ENCODE peak calls at places on chromosomes 3 and 15, in five cellular contexts. One of them, this sample, is unnamed.
A peak's percentile ranks its signal among the peaks of the same experiment; 100 is the strongest.

GRCh38 chr3:138284957-138285477 is 44.6 kb downstream of the NME9 start:
- DNase-seq in CD4-positive, alpha-beta T cell: no peak
- DNase-seq in endothelial cell: no peak
- DNase-seq in A673: peak; percentile 4
- DNase-seq in IMR-90: no peak
- DNase-seq in this sample: no peak

GRCh38 chr3:60652829-60653228 is 598.4 kb downstream of the FHIT start:
- DNase-seq in CD4-positive, alpha-beta T cell: no peak
- DNase-seq in endothelial cell: no peak
- DNase-seq in A673: no peak
- DNase-seq in IMR-90: no peak
- DNase-seq in this sample: no peak

GRCh38 chr3:166322394-166322793 is 485.2 kb upstream of the BCHE start:
- DNase-seq in CD4-positive, alpha-beta T cell: no peak
- DNase-seq in endothelial cell: no peak
- DNase-seq in A673: no peak
- DNase-seq in IMR-90: no peak
- DNase-seq in this sample: no peak

GRCh38 chr3:64464955-64465354 is 222.8 kb downstream of the ADAMTS9 start:
- DNase-seq in CD4-positive, alpha-beta T cell: no peak
- DNase-seq in endothelial cell: no peak
- DNase-seq in A673: no peak
- DNase-seq in IMR-90: no peak
- DNase-seq in this sample: no peak

GRCh38 chr3:5058463-5058862 is 63.6 kb upstream of the ARL8B start:
- DNase-seq in CD4-positive, alpha-beta T cell: no peak
- DNase-seq in endothelial cell: no peak
- DNase-seq in A673: peak; percentile 93
- DNase-seq in IMR-90: peak; percentile 40
- DNase-seq in this sample: no peak

GRCh38 chr3:18812316-18812715 is 336.0 kb upstream of the KCNH8 start:
- DNase-seq in CD4-positive, alpha-beta T cell: no peak
- DNase-seq in endothelial cell: no peak
- DNase-seq in A673: no peak
- DNase-seq in IMR-90: no peak
- DNase-seq in this sample: no peak

GRCh38 chr15:52683585-52683984 is 4.4 kb upstream of the ATOSA start:
- DNase-seq in CD4-positive, alpha-beta T cell: no peak
- DNase-seq in endothelial cell: no peak
- DNase-seq in A673: no peak
- DNase-seq in IMR-90: no peak
- DNase-seq in this sample: no peak

GRCh38 chr15:47513496-47513895 is 203.8 kb upstream of the SEMA6D start:
- DNase-seq in CD4-positive, alpha-beta T cell: no peak
- DNase-seq in endothelial cell: no peak
- DNase-seq in A673: no peak
- DNase-seq in IMR-90: no peak
- DNase-seq in this sample: no peak

GRCh38 chr15:87866961-87867360 is 389.6 kb downstream of the NTRK3 start:
- DNase-seq in CD4-positive, alpha-beta T cell: no peak
- DNase-seq in endothelial cell: no peak
- DNase-seq in A673: no peak
- DNase-seq in IMR-90: no peak
- DNase-seq in this sample: no peak

GRCh38 chr3:55587476-55587875 is 100.4 kb upstream of the WNT5A start:
- DNase-seq in CD4-positive, alpha-beta T cell: no peak
- DNase-seq in endothelial cell: no peak
- DNase-seq in A673: peak; percentile 30
- DNase-seq in IMR-90: peak; percentile 21
- DNase-seq in this sample: no peak

GRCh38 chr15:45200799-45201556 is 13.2 kb upstream of the SHF start:
- DNase-seq in CD4-positive, alpha-beta T cell: peak; percentile 71
- DNase-seq in endothelial cell: peak; percentile 79
- DNase-seq in A673: peak; percentile 87
- DNase-seq in IMR-90: peak; percentile 83
- DNase-seq in this sample: peak; percentile 80

GRCh38 chr3:167882057-167882667 is 146.6 kb downstream of the SERPINI1 start:
- DNase-seq in CD4-positive, alpha-beta T cell: no peak
- DNase-seq in endothelial cell: no peak
- DNase-seq in A673: peak; percentile 54
- DNase-seq in IMR-90: peak; percentile 60
- DNase-seq in this sample: no peak

GRCh38 chr3:136882575-136882974 is 20.6 kb downstream of the NCK1 start:
- DNase-seq in CD4-positive, alpha-beta T cell: no peak
- DNase-seq in endothelial cell: no peak
- DNase-seq in A673: no peak
- DNase-seq in IMR-90: no peak
- DNase-seq in this sample: no peak

GRCh38 chr3:24722106-24722505 is 227.5 kb upstream of the THRB start:
- DNase-seq in CD4-positive, alpha-beta T cell: no peak
- DNase-seq in endothelial cell: no peak
- DNase-seq in A673: no peak
- DNase-seq in IMR-90: no peak
- DNase-seq in this sample: no peak

GRCh38 chr3:43742935-43743334 is 52.2 kb downstream of the ABHD5 start:
- DNase-seq in CD4-positive, alpha-beta T cell: no peak
- DNase-seq in endothelial cell: no peak
- DNase-seq in A673: no peak
- DNase-seq in IMR-90: peak; percentile 62
- DNase-seq in this sample: no peak

DNA sequence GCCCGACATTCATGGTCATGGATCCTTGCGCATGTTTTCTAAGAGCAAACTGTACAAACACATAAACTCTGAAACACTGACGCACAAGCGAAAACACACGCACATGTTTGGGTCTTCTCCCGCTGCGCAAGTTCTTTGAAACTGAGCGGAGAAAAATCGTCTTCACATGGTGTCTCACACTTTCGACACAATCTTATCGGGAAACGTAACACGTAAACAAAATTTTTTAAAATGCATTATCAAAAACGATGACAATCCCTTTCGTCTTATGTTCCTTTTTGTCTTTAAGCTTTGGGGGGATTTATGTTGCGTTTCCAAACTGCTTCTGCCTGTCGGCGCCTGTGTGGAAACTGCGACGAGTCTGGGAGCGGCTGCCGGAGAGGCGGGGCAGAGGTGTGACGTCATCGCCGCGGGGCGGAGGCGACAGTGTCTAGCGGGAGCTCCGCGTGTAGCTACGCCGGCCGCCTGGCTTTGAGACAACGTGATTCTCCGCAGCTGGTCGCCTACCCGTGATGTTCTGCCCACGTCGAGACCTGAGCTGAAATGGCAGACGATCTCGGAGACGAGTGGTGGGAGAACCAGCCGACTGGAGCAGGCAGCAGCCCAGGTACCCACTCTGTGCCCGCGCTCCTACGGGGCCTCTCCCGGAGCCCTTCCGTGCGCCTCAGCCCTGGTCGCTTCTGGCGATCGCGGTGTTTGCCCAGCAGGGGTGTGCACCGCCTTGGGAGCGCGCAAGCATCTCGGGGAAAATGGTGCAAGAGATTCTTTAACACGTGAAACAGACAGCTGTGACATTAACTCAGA is at the start of gene CMSS1:
- DNase-seq in CD4-positive, alpha-beta T cell: peak; percentile 97
- DNase-seq in endothelial cell: peak; percentile 93
- DNase-seq in A673: peak; percentile 94
- DNase-seq in IMR-90: peak; percentile 90
- DNase-seq in this sample: peak; percentile 95
- TF ChIP-seq CTCF in CD4-positive, alpha-beta T cell: no peak
- TF ChIP-seq CTCF in endothelial cell: no peak
- TF ChIP-seq CTCF in A673: no peak
- TF ChIP-seq CTCF in IMR-90: peak; percentile 22
- TF ChIP-seq CTCF in this sample: peak; percentile 18

DNA sequence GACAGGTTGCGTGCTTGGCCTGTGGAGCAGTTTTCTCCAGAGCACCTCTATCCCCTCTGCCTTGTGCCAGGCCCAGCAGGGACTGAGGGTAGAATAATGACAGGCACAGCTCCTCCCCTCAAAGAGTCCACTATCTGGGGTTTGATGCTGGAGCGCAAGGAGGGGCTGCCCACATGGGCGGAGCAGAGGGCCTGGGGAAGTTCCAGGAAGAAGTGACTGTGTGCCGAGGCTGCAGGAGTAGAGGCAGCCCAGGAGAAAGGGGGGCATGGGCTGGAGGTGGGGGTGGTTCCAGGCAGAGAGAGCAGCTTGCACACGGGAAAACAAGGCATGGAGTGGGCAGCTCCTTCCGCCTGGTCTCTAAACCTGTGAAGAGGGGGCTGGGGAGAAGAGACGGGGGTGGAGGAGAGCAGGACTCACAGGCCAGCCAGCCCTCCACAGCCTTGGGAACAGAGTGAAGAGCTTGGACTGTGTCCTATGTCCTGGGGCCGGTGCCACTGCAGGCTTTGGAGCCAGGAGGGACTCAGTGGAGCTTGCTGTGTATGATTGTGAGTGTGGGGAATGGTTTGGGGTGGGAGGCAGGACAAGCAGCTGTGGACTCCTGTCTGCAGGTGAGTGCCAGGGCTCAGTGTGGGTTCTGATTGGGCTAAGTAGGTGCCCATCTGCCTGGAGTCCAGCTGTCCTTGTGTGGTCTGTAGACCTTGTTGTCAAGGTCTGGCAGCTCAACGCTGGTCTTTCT is 48.1 kb downstream of the APBA2 start:
- DNase-seq in CD4-positive, alpha-beta T cell: no peak
- DNase-seq in endothelial cell: no peak
- DNase-seq in A673: no peak
- DNase-seq in IMR-90: no peak
- DNase-seq in this sample: no peak
- TF ChIP-seq CTCF in CD4-positive, alpha-beta T cell: no peak
- TF ChIP-seq CTCF in endothelial cell: no peak
- TF ChIP-seq CTCF in A673: no peak
- TF ChIP-seq CTCF in IMR-90: no peak
- TF ChIP-seq CTCF in this sample: no peak

GRCh38 chr3:57582470-57583168 is 14.5 kb downstream of the ARF4 start:
- DNase-seq in CD4-positive, alpha-beta T cell: no peak
- DNase-seq in endothelial cell: no peak
- DNase-seq in A673: no peak
- DNase-seq in IMR-90: no peak
- DNase-seq in this sample: no peak
- TF ChIP-seq CTCF in CD4-positive, alpha-beta T cell: no peak
- TF ChIP-seq CTCF in endothelial cell: no peak
- TF ChIP-seq CTCF in A673: no peak
- TF ChIP-seq CTCF in IMR-90: no peak
- TF ChIP-seq CTCF in this sample: peak; percentile 26

GRCh38 chr3:186843039-186843432 is 526 bp downstream of the ADIPOQ start:
- DNase-seq in CD4-positive, alpha-beta T cell: no peak
- DNase-seq in endothelial cell: no peak
- DNase-seq in A673: no peak
- DNase-seq in IMR-90: no peak
- DNase-seq in this sample: no peak

GRCh38 chr3:186844908-186845307 is 2.4 kb downstream of the ADIPOQ start:
- DNase-seq in CD4-positive, alpha-beta T cell: no peak
- DNase-seq in endothelial cell: no peak
- DNase-seq in A673: no peak
- DNase-seq in IMR-90: no peak
- DNase-seq in this sample: no peak

GRCh38 chr3:186841637-186842036 is 873 bp upstream of the ADIPOQ start:
- DNase-seq in CD4-positive, alpha-beta T cell: no peak
- DNase-seq in endothelial cell: no peak
- DNase-seq in A673: no peak
- DNase-seq in IMR-90: no peak
- DNase-seq in this sample: peak; percentile 0

GRCh38 chr3:186839874-186840641 is 2.5 kb upstream of the ADIPOQ start:
- DNase-seq in CD4-positive, alpha-beta T cell: no peak
- DNase-seq in endothelial cell: no peak
- DNase-seq in A673: no peak
- DNase-seq in IMR-90: no peak
- DNase-seq in this sample: peak; percentile 1

DNA sequence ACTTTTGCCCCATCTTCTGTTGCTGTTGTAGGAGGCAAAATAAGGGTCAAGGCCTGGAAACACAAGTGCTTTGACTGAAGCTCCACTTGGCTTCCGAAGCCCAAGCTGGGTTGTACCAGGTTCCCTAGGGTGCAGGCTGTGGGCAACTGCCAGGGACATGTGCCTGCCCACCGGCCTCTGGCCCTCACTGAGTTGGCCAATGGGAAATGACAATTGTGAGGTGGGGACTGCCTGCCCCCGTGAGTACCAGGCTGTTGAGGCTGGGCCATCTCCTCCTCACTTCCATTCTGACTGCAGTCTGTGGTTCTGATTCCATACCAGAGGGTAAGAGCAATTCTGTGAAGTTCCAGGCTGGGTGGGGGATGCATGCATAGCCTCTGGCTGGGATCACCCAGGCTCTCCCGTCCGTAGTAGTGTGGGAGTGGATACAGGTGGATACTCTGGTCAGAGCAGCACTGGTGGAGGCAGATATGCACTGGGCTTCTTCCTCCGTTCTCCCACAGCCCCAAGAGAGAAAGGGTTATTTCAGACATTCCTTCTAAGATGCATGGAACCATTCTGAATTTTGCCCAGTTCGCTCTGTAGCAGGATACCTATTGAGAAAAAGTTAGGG is at the start of gene ADIPOQ:
- DNase-seq in CD4-positive, alpha-beta T cell: no peak
- DNase-seq in endothelial cell: no peak
- DNase-seq in A673: no peak
- DNase-seq in IMR-90: no peak
- DNase-seq in this sample: no peak
- TF ChIP-seq CTCF in CD4-positive, alpha-beta T cell: no peak
- TF ChIP-seq CTCF in endothelial cell: no peak
- TF ChIP-seq CTCF in A673: no peak
- TF ChIP-seq CTCF in IMR-90: no peak
- TF ChIP-seq CTCF in this sample: no peak

GRCh38 chr3:27278391-27279055 is 90.7 kb downstream of the NEK10 start:
- DNase-seq in CD4-positive, alpha-beta T cell: no peak
- DNase-seq in endothelial cell: no peak
- DNase-seq in A673: no peak
- DNase-seq in IMR-90: no peak
- DNase-seq in this sample: no peak

GRCh38 chr3:27281671-27282150 is 87.5 kb downstream of the NEK10 start:
- DNase-seq in CD4-positive, alpha-beta T cell: no peak
- DNase-seq in endothelial cell: no peak
- DNase-seq in A673: no peak
- DNase-seq in IMR-90: no peak
- DNase-seq in this sample: no peak

DNA sequence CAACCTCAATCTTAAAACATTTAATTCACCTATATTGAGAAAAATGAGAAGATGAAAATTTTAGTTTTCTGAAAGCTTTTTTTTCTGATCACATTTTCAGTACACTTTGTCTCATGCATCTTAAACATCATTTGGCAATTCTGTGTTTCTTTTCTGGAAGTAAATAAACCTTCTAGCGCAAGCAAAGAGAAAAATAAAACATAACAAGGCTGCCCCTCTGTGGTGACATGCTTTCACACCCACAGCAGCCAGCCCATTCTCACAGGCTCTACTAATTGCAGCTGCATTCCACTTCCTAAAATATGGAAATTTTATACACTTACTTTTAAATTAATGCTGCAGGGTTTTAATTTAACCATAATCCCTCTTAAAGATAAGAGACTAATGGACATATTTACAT is 90.0 kb downstream of the NEK10 start:
- DNase-seq in CD4-positive, alpha-beta T cell: no peak
- DNase-seq in endothelial cell: no peak
- DNase-seq in A673: peak; percentile 29
- DNase-seq in IMR-90: no peak
- DNase-seq in this sample: no peak
- TF ChIP-seq CTCF in CD4-positive, alpha-beta T cell: no peak
- TF ChIP-seq CTCF in endothelial cell: no peak
- TF ChIP-seq CTCF in A673: peak; percentile 55
- TF ChIP-seq CTCF in IMR-90: peak; percentile 38
- TF ChIP-seq CTCF in this sample: peak; percentile 55